ENCODE peak calls at places on chromosomes 2 and 18, in six cellular contexts. One of them, this sample, is unnamed.

GRCh38 chr2:232219496-232219870 is 159.1 kb upstream of the ALPP start:
- DNase-seq in stomach: no peak
- DNase-seq in GM12878: no peak
- DNase-seq in cardiac muscle cell: no peak
- DNase-seq in heart left ventricle: no peak
- DNase-seq in fibroblast of lung: no peak
- DNase-seq in this sample: no peak

GRCh38 chr2:99365661-99366060 is 28.5 kb downstream of the EIF5B start:
- DNase-seq in heart left ventricle: no peak
- DNase-seq in stomach: no peak
- DNase-seq in GM12878: no peak
- DNase-seq in fibroblast of lung: peak; percentile 6
- DNase-seq in cardiac muscle cell: no peak
- DNase-seq in this sample: no peak

GRCh38 chr2:35783723-35784122 is 571.9 kb upstream of the CRIM1 start:
- DNase-seq in stomach: no peak
- DNase-seq in cardiac muscle cell: no peak
- DNase-seq in fibroblast of lung: peak; percentile 3
- DNase-seq in heart left ventricle: no peak
- DNase-seq in GM12878: no peak
- DNase-seq in this sample: no peak

GRCh38 chr2:98911376-98912154 is 24.5 kb downstream of the CRACDL start:
- DNase-seq in cardiac muscle cell: no peak
- DNase-seq in fibroblast of lung: peak; percentile 58
- DNase-seq in heart left ventricle: no peak
- DNase-seq in GM12878: no peak
- DNase-seq in stomach: peak; percentile 25
- DNase-seq in this sample: peak; percentile 64

GRCh38 chr2:128293426-128293755 is 25.3 kb downstream of the HS6ST1 start:
- DNase-seq in GM12878: no peak
- DNase-seq in heart left ventricle: no peak
- DNase-seq in stomach: no peak
- DNase-seq in cardiac muscle cell: no peak
- DNase-seq in fibroblast of lung: no peak
- DNase-seq in this sample: no peak

GRCh38 chr2:223487447-223487846 is 114.7 kb downstream of the SCG2 start:
- DNase-seq in GM12878: no peak
- DNase-seq in fibroblast of lung: peak; percentile 44
- DNase-seq in stomach: no peak
- DNase-seq in heart left ventricle: no peak
- DNase-seq in cardiac muscle cell: no peak
- DNase-seq in this sample: no peak

GRCh38 chr2:38763226-38763625 is 12.1 kb upstream of the SRSF7 start:
- DNase-seq in heart left ventricle: no peak
- DNase-seq in fibroblast of lung: no peak
- DNase-seq in cardiac muscle cell: no peak
- DNase-seq in GM12878: no peak
- DNase-seq in stomach: no peak
- DNase-seq in this sample: no peak

GRCh38 chr18:7272268-7273049 is 41.6 kb downstream of the LRRC30 start:
- DNase-seq in stomach: peak; percentile 60
- DNase-seq in fibroblast of lung: peak; percentile 70
- DNase-seq in cardiac muscle cell: peak; percentile 86
- DNase-seq in heart left ventricle: peak; percentile 72
- DNase-seq in GM12878: no peak
- DNase-seq in this sample: peak; percentile 13

GRCh38 chr2:28656937-28657615 is 94.6 kb upstream of the PPP1CB start:
- DNase-seq in heart left ventricle: no peak
- DNase-seq in fibroblast of lung: no peak
- DNase-seq in cardiac muscle cell: no peak
- DNase-seq in stomach: peak; percentile 53
- DNase-seq in GM12878: no peak
- DNase-seq in this sample: no peak

GRCh38 chr18:55079481-55080350 is 120.5 kb upstream of the CCDC68 start:
- DNase-seq in fibroblast of lung: peak; percentile 67
- DNase-seq in GM12878: no peak
- DNase-seq in cardiac muscle cell: peak; percentile 7
- DNase-seq in stomach: no peak
- DNase-seq in heart left ventricle: no peak
- DNase-seq in this sample: no peak

DNA sequence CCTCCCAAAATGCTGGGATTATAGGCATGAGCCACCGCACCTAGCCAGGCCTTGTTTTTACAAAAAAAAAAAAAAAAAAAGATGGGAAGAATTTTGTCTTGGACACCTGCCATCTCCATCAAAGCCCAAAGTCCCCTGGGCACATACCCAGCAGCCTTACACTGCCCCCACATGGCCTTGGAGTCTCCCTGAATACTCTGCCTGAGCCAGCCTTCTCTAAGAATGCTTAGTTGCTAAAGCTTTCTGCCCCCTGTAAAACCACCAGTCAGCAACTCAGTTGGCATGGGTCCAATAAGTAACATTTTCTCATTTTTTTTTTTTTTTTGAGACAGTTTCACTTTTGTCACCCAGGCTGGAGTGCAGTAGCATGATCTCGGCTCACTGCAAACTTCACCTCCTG is 40.6 kb downstream of the SPC25 start:
- DNase-seq in fibroblast of lung: peak; percentile 22
- DNase-seq in cardiac muscle cell: peak; percentile 42
- DNase-seq in GM12878: no peak
- DNase-seq in heart left ventricle: no peak
- DNase-seq in stomach: peak; percentile 33
- DNase-seq in this sample: peak; percentile 20
- TF ChIP-seq CTCF in fibroblast of lung: peak; percentile 12
- TF ChIP-seq CTCF in cardiac muscle cell: peak; percentile 50
- TF ChIP-seq CTCF in GM12878: peak; percentile 12
- TF ChIP-seq CTCF in heart left ventricle: peak; percentile 39
- TF ChIP-seq CTCF in stomach: no peak
- TF ChIP-seq CTCF in this sample: no peak

DNA sequence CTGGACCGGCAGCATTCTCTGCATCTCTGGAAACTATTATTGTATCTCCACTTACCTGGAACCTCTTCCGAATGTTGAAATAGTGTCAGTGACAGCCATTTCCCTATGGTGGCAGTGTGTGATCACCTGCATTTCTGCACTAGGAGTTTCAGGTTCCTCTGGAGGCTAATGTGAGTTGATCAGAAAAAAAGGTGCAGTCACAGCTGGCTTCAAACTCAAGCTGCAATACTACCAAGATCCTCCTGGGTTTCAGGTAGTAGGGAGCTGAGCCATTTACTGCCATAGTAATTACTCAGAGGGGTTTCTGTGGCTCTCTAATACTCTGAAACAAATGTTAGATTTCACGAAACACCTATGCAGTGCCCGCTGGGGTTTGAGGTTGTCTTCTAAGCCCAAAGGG is 183.5 kb upstream of the OSR1 start:
- DNase-seq in fibroblast of lung: no peak
- DNase-seq in stomach: no peak
- DNase-seq in cardiac muscle cell: no peak
- DNase-seq in GM12878: no peak
- DNase-seq in heart left ventricle: no peak
- DNase-seq in this sample: no peak
- TF ChIP-seq CTCF in fibroblast of lung: no peak
- TF ChIP-seq CTCF in stomach: no peak
- TF ChIP-seq CTCF in cardiac muscle cell: no peak
- TF ChIP-seq CTCF in GM12878: no peak
- TF ChIP-seq CTCF in heart left ventricle: no peak
- TF ChIP-seq CTCF in this sample: no peak

GRCh38 chr18:22663378-22663777 is 245.7 kb upstream of the CTAGE1 start:
- DNase-seq in heart left ventricle: no peak
- DNase-seq in GM12878: no peak
- DNase-seq in fibroblast of lung: no peak
- DNase-seq in cardiac muscle cell: no peak
- DNase-seq in stomach: no peak
- DNase-seq in this sample: no peak
- TF ChIP-seq CTCF in heart left ventricle: no peak
- TF ChIP-seq CTCF in GM12878: no peak
- TF ChIP-seq CTCF in fibroblast of lung: no peak
- TF ChIP-seq CTCF in cardiac muscle cell: no peak
- TF ChIP-seq CTCF in stomach: no peak
- TF ChIP-seq CTCF in this sample: no peak

GRCh38 chr2:23545391-23545790 is 160.4 kb downstream of the KLHL29 start:
- DNase-seq in GM12878: no peak
- DNase-seq in cardiac muscle cell: no peak
- DNase-seq in fibroblast of lung: no peak
- DNase-seq in stomach: no peak
- DNase-seq in heart left ventricle: no peak
- DNase-seq in this sample: no peak
- TF ChIP-seq CTCF in GM12878: no peak
- TF ChIP-seq CTCF in cardiac muscle cell: peak; percentile 43
- TF ChIP-seq CTCF in fibroblast of lung: no peak
- TF ChIP-seq CTCF in stomach: no peak
- TF ChIP-seq CTCF in heart left ventricle: no peak
- TF ChIP-seq CTCF in this sample: no peak

This sample was measured in activated CD8-positive, alpha-beta T cell treated with anti-CD3 and anti-CD28 coated beads for 36 hours.